ENCODE peak calls at places on chromosomes 5 and 9, in four cellular contexts. M, F, A and L are unnamed samples.

GRCh38 chr9:6686396-6686795 is 40.9 kb upstream of the GLDC start:
- DNase-seq in M (no peak), F (no peak), A (no peak), L (peak; percentile 26)

GRCh38 chr9:95726756-95727155 is 148.7 kb upstream of the ERCC6L2 start:
- DNase-seq in M (no peak), F (no peak), A (no peak), L (peak; percentile 75)

GRCh38 chr9:8825600-8826147 is 1026.1 kb upstream of the DMAC1 start:
- DNase-seq in M (no peak), F (no peak), A (no peak), L (no peak)

GRCh38 chr5:110329955-110330354 is 396.5 kb downstream of the TMEM232 start:
- DNase-seq in M (no peak), F (no peak), A (no peak), L (no peak)

GRCh38 chr9:97307091-97307490 is 368 bp upstream of the CCDC180 start:
- DNase-seq in M (peak; percentile 65), F (peak; percentile 65), A (peak; percentile 77), L (peak; percentile 32)

GRCh38 chr5:114223866-114224265 is 138.0 kb upstream of the KCNN2 start:
- DNase-seq in M (no peak), F (no peak), A (no peak), L (no peak)

GRCh38 chr5:149633671-149634350 is 52.5 kb downstream of the ARHGEF37 start:
- DNase-seq in M (no peak), F (no peak), A (no peak), L (no peak)

GRCh38 chr5:172958268-172959046 is 767 bp upstream of the RPL26L1 start:
- DNase-seq in M (peak; percentile 49), F (peak; percentile 38), A (peak; percentile 59), L (peak; percentile 90)

GRCh38 chr9:69758981-69759477 is 782 bp downstream of the PTAR1 start:
- DNase-seq in M (no peak), F (no peak), A (no peak), L (no peak)

GRCh38 chr5:103218164-103218563 is 40.4 kb upstream of the MACIR start:
- DNase-seq in M (no peak), F (no peak), A (no peak), L (no peak)

GRCh38 chr9:92208693-92209524 is 84.6 kb downstream of the IARS1 start:
- DNase-seq in M (no peak), F (no peak), A (no peak), L (no peak)

GRCh38 chr5:143311428-143311827 is 92.1 kb downstream of the NR3C1 start:
- DNase-seq in M (no peak), F (no peak), A (no peak), L (no peak)

GRCh38 chr5:59609501-59610265 is 283.8 kb downstream of the PDE4D start:
- DNase-seq in M (no peak), F (no peak), A (no peak), L (no peak)

GRCh38 chr5:82159014-82159413 is 119.1 kb downstream of the RPS23 start:
- DNase-seq in M (no peak), F (no peak), A (no peak), L (no peak)

GRCh38 chr5:68565427-68565826 is 349.9 kb downstream of the PIK3R1 start:
- DNase-seq in M (no peak), F (no peak), A (no peak), L (peak; percentile 10)

DNA sequence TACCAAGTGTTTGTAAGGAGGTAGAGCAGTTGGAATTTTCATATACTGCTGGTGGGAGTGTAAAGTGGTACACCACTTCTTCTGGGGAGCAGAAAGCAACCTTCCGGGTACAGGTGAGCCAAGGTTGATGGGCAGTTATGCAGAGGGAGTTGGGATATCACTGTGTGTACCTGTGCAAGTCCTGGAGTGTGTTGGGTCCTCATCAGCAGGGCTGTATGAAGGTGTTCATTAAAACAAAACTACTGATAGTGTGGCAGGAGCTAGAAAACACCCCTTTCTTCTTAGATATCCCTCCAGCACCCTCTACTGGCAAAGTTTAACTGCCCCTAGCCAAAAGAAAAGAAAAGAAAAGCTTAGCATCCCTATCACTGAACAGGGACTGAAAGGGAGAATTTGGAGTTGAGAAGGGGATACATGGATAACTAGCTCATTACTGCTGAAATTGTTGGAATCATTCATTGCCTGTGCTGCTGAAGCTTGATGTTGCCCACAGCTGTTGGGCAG is 10.7 kb downstream of the MARCHF6 start:
- DNase-seq in M (no peak), F (no peak), A (no peak), L (no peak)
- TF ChIP-seq CTCF in M (no peak), F (no peak), A (peak; percentile 42), L (no peak)

GRCh38 chr9:87223397-87224246 is 274.0 kb upstream of the DAPK1 start:
- DNase-seq in M (no peak), F (no peak), A (no peak), L (no peak)
- TF ChIP-seq CTCF in M (no peak), F (no peak), A (no peak), L (no peak)

GRCh38 chr5:127683006-127683405 is 20.2 kb upstream of the CCDC192 start:
- DNase-seq in M (no peak), F (no peak), A (no peak), L (no peak)
- TF ChIP-seq CTCF in M (no peak), F (no peak), A (no peak), L (no peak)

DNA sequence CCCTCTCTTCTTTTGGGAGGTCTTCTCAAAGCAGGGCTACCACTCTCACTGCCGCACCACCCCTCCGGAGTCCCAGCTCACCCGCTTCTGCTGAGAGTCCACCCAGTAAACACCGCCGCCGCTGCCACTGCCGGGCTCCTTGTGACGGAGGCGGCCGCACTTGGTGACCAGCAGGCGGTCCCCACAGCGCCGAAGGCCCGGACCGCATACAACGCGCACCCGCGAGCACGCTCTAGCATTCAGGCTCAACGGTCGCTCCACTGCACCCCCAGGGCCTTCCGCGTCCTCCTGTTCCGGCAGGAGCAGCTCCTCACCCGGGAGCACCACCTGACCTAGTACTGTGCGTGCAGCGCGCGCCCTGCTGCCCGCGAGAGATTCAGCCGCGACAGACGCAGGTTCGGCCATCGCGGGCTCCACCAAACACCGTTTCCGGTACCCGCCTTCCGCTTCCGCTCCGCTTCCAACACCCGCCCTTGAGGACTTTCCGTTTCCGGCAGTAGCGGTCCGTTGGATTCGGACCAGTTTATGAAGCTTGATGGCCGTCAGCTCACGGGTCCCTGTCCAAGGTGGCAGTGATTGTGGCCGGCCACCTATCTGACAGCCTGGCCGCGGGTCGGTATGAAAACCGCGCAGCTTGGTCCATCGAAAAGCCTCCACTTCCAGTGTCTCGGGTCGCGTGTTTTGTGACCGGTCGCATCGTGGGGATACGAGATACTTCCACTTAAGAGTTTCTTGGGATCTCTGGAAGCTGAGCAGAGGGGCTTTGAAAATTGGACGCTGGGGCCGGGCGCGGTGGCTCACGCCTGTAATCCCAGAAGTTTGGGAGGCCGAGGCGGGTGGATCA is at the start of gene EXOSC3:
- DNase-seq in M (peak; percentile 71), F (peak; percentile 86), A (peak; percentile 80), L (peak; percentile 92)
- TF ChIP-seq CTCF in M (peak; percentile 36), F (peak; percentile 6), A (peak; percentile 49), L (no peak)

DNA sequence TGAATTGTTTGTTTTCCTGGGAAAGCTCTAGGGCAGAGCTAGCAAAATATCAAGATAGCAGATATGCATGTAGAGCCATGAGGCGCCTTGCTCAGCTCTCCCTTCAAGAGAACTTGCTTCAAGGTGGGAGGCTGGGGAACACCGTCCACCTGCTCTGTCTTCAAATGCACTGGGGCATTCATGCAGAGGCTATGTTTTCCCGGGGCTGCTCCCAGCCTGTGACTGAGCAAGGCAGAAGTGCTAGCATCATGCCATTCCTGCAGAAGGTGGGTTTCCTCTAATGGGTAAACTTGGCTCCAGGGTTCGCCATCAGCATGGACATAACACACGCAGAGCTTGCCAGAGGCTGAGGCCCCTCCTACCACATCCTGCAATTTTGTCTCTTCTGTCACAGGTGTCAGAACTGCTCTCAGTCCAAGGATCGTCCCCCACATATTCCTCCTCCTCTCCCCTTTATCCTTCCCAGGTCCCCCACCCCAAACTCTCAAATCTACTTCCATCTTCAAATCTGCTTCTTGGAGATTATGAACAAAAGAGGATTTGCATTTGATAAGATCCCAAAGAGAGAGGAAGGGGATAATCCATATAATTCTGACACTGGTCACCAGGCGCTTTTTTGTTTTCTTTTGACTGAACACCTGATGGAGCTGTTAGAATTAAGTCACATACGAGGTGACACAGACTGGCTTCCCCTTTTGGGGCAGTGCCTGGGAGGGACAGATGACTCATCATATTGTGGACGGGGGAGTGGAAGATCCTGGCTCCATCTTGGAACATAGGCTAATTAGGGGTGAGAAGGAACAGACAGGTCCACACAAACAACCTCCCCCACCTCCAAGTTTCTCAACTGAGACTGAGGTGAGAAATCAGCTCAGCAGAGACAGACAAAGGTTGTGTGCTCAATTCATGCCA is 85.0 kb upstream of the TAF11L2 start:
- DNase-seq in M (no peak), F (no peak), A (no peak), L (peak; percentile 18)
- TF ChIP-seq CTCF in M (no peak), F (no peak), A (no peak), L (no peak)

GRCh38 chr5:176317534-176318374 is 43.8 kb downstream of the KIAA1191 start:
- DNase-seq in M (no peak), F (no peak), A (no peak), L (no peak)

GRCh38 chr5:176320577-176320976 is 41.0 kb downstream of the KIAA1191 start:
- DNase-seq in M (no peak), F (no peak), A (no peak), L (no peak)

GRCh38 chr5:176319827-176320554 is 41.6 kb downstream of the KIAA1191 start:
- DNase-seq in M (no peak), F (no peak), A (no peak), L (no peak)
- TF ChIP-seq CTCF in M (peak; percentile 10), F (no peak), A (peak; percentile 33), L (no peak)

GRCh38 chr5:36363101-36363500 is 61.4 kb upstream of the RANBP3L start:
- DNase-seq in M (no peak), F (no peak), A (no peak), L (no peak)
- TF ChIP-seq CTCF in M (no peak), F (no peak), A (no peak), L (no peak)

GRCh38 chr5:125602184-125602583 is 821.0 kb upstream of the GRAMD2B start:
- DNase-seq in M (no peak), F (no peak), A (no peak), L (no peak)

GRCh38 chr5:125592856-125593255 is 830.4 kb upstream of the GRAMD2B start:
- DNase-seq in M (no peak), F (no peak), A (no peak), L (no peak)

GRCh38 chr5:125595095-125595494 is 828.1 kb upstream of the GRAMD2B start:
- DNase-seq in M (no peak), F (peak; percentile 52), A (no peak), L (no peak)

GRCh38 chr5:125595845-125596244 is 827.4 kb upstream of the GRAMD2B start:
- DNase-seq in M (no peak), F (no peak), A (no peak), L (no peak)

GRCh38 chr5:125597338-125597737 is 825.9 kb upstream of the GRAMD2B start:
- DNase-seq in M (no peak), F (no peak), A (no peak), L (no peak)
- TF ChIP-seq CTCF in M (no peak), F (no peak), A (no peak), L (no peak)

GRCh38 chr5:35009059-35009458 is 38.7 kb downstream of the AGXT2 start:
- DNase-seq in M (no peak), F (no peak), A (no peak), L (no peak)
- TF ChIP-seq CTCF in M (no peak), F (no peak), A (no peak), L (no peak)